ENCODE peak calls at places on chromosomes 16 and 17, in four cellular contexts. N is HEK293T, R is HepG2, K is K562. X is an unnamed sample.

GRCh38 chr16:24826817-24827566 is 18.8 kb upstream of the SLC5A11 start:
- DNase-seq in N (no peak), R (no peak), K (no peak), X (no peak)

GRCh38 chr16:4404967-4405696 is 11.3 kb downstream of the CORO7 start:
- DNase-seq in N (no peak), R (no peak), K (no peak), X (no peak)

GRCh38 chr16:46743232-46743719 is 4.9 kb downstream of the MYLK3 start:
- DNase-seq in N (no peak), R (peak), K (peak), X (no peak)

GRCh38 chr16:4416200-4417032 is at the start of gene CORO7:
- DNase-seq in N (peak), R (peak), K (peak), X (peak)

GRCh38 chr16:31273676-31274075 is 13.9 kb downstream of the ITGAM start:
- DNase-seq in N (no peak), R (no peak), K (no peak), X (no peak)

GRCh38 chr16:83353241-83353640 is 454.5 kb upstream of the HSBP1 start:
- DNase-seq in N (no peak), R (no peak), K (no peak), X (no peak)

GRCh38 chr17:63842540-63843386 is at the start of gene SMARCD2:
- DNase-seq in N (peak), R (peak), K (peak), X (peak)

GRCh38 chr16:15690296-15690695 is 40.3 kb downstream of the NDE1 start:
- DNase-seq in N (no peak), R (no peak), K (no peak), X (no peak)

GRCh38 chr16:5349661-5350060 is 252.1 kb upstream of the EEF2KMT start:
- DNase-seq in N (no peak), R (no peak), K (no peak), X (peak)

GRCh38 chr17:76569607-76570279 is 15.9 kb downstream of the ST6GALNAC2 start:
- DNase-seq in N (no peak), R (peak), K (no peak), X (no peak)
- TF ChIP-seq ELF4 in N (no peak), R (no peak), K (no peak), X (no peak)

DNA sequence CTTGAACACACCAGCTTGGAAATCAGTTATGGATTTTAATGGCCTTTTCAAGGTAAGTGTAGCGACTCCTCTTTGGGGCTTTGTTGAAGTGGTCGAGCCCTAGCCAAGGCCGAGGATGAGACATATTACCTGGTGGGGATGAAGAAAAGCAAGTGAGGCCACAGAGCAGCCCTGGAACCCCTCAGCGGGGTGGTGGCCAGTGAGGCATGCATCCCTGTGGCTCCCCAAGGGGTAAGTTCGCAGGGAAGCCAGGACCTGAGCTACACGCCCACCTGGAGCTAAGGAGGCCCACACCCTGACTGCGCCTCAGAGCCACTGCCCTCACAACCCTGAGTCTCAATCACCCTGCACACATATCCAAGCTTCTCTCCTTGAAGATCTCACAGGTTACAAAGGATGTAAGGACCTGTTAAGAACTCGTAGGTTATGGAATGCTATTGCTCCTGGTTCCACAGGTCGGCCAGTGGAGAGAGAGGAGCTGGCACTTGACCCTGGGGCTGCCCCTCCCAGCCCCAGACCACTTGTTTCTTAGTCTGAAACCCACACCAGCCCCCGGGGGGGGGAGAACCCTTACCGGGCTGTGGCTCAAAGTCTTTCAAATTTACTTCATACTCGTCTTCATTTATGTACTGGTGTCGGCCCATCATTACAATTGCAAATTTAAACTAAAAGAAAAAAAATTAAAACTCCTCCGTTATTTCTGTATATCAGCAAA is 12.0 kb downstream of the LITAFD start:
- DNase-seq in N (no peak), R (no peak), K (no peak), X (no peak)
- TF ChIP-seq ELF4 in N (no peak), R (no peak), K (no peak), X (no peak)

DNA sequence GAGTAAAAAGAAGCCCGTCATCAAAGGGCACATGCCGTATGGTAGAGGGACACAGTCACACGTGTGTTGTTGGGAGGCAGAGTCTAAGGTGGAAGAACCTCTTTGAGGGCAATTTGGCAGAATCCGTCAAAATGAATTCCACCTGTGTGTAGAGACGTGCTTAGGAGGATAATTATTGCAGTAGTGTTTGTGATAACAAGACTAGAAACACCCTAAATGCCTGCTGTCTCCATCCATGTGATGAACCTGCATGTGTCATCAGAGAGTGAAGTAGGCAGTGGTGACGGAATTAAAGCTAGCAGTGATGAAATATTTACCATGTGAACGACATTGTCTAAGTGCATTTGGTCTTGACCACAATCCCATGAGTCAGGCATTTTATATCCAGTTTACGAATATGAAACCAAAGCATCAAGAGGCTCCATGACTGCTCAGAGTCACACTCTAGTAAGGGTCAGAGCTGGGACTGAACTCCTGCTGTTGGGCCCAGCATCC is 61.3 kb upstream of the ADORA2B start:
- DNase-seq in N (no peak), R (no peak), K (no peak), X (no peak)
- TF ChIP-seq ELF4 in N (no peak), R (no peak), K (no peak), X (no peak)

GRCh38 chr17:62017912-62018311 is 47.2 kb downstream of the MED13 start:
- DNase-seq in N (no peak), R (no peak), K (no peak), X (no peak)

GRCh38 chr17:62017496-62017895 is 47.6 kb downstream of the MED13 start:
- DNase-seq in N (no peak), R (no peak), K (no peak), X (no peak)

GRCh38 chr17:62009220-62009619 is 55.9 kb downstream of the MED13 start:
- DNase-seq in N (no peak), R (no peak), K (no peak), X (no peak)

GRCh38 chr17:62014526-62014925 is 50.6 kb downstream of the MED13 start:
- DNase-seq in N (no peak), R (no peak), K (no peak), X (no peak)
- TF ChIP-seq ELF4 in N (no peak), R (no peak), K (no peak), X (no peak)

DNA sequence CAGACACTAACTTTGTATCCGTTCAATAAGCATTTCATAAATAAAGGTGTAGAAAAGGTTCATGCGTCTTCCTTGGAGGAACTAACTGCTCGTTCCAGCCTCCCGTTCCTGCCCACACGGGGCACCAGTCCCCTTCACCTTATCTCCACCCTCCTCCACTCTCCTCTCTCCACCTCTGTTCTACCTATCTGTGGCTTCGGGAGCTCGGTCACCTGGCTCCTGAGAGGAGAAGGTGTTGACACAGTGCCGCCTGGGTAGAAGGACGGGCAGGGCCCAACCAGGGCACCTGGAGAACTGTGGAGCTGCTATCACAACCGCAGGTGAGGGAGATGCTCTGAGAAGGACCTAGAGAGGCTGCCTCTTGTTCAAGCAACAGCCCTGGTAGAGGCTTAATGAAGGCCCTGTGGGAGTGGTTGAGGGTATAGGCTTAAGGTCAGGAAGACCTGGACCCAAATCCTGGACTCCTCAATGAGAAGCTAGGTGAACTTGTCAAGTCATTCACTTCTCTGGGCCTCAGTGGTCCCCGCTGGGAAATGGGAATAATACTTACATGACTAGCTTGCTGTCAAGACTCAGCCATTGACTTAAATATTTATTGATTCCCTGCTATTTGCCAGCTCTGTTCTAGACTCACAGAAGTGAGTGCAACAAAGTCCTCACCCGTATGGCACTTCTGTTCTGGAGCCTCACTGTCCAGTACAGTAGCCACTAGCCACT is 9.6 kb upstream of the MINK1 start:
- DNase-seq in N (no peak), R (no peak), K (no peak), X (no peak)
- TF ChIP-seq ELF4 in N (no peak), R (no peak), K (no peak), X (no peak)

GRCh38 chr16:711548-712320 is 3.2 kb upstream of the METRN start:
- DNase-seq in N (peak), R (no peak), K (peak), X (peak)
- TF ChIP-seq ELF4 in N (no peak), R (no peak), K (no peak), X (no peak)

GRCh38 chr17:60586288-60586974 is 13.6 kb upstream of the PPM1D start:
- DNase-seq in N (peak), R (peak), K (no peak), X (peak)
- TF ChIP-seq ELF4 in N (no peak), R (no peak), K (no peak), X (no peak)

DNA sequence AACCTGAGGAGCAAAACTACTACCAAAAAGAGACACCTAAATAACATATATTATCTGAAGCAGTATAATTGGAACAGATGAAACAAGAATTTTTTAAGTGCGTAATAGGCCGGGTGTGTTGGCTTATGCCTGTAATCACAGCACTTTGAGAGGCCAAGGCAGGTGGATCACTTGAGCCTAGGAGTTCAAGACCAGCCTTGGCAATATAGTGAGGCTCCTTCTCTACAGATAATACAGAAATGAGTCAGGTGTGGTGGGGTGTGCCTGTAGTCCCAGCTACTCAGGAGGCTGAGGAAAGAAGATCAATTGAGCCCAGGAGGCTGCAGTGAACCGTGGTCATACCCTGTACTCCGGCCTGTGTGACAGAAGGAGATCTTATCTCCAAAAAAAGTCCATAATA is 294.2 kb upstream of the AXIN2 start:
- DNase-seq in N (no peak), R (no peak), K (no peak), X (no peak)
- TF ChIP-seq ELF4 in N (no peak), R (no peak), K (no peak), X (no peak)

DNA sequence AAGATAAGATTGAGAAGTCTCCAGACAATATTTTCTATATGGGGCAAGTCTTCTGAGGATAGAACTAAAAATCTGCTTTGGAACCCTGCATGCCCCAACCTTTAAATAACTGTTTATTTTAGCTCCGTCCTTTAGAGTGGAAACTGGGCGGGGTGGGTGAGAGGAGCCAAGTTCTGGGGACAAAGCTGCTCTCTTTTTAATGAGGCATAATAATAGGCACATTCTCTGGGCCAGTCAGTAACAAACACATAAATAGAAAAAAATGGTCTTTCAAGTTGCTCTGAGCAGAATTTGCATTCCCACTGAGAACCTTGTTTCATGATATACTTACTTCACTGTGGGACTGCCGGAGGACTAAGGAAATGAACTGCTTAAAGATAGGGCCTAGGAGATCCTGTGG is 51.6 kb downstream of the KNOP1 start:
- DNase-seq in N (no peak), R (no peak), K (no peak), X (no peak)
- TF ChIP-seq ELF4 in N (no peak), R (no peak), K (no peak), X (no peak)

X was measured in WTC11.